ENCODE peak calls at places on chromosomes 1 and 21, in eight cellular contexts. D is left ventricle myocardium inferior, K is stomach, W is testis, Y is neural progenitor cell, G is DND-41, I is fibroblast of the aortic adventitia, N is A549. P is an unnamed sample.

GRCh38 chr1:35505911-35506798 is 51.0 kb downstream of the KIAA0319L start:
- DNase-seq in D (no peak), K (peak; percentile 43), W (no peak), Y (no peak), G (peak; percentile 81), I (peak; percentile 93), N (peak; percentile 17), P (peak; percentile 90)

GRCh38 chr21:35226960-35227741 is 178.0 kb upstream of the RUNX1 start:
- DNase-seq in D (no peak), K (no peak), W (no peak), Y (no peak), G (peak; percentile 85), I (no peak), N (no peak), P (no peak)

GRCh38 chr1:119713039-119713537 is 1.4 kb downstream of the PHGDH start:
- DNase-seq in D (no peak), K (no peak), W (peak; percentile 50), Y (peak; percentile 36), G (peak; percentile 55), I (no peak), N (no peak), P (peak; percentile 20)

GRCh38 chr1:41416552-41417334 is 55.5 kb downstream of the FOXO6 start:
- DNase-seq in D (peak; percentile 61), K (peak; percentile 63), W (peak; percentile 60), Y (peak; percentile 86), G (peak; percentile 65), I (peak; percentile 76), N (peak; percentile 76), P (peak; percentile 72)

GRCh38 chr1:40901886-40902633 is 39.9 kb upstream of the CITED4 start:
- DNase-seq in D (peak; percentile 30), K (no peak), W (peak; percentile 34), Y (no peak), G (no peak), I (peak; percentile 64), N (peak; percentile 55), P (peak; percentile 97)

GRCh38 chr1:101005871-101006270 is 19.7 kb downstream of the DPH5 start:
- DNase-seq in D (no peak), K (no peak), W (no peak), Y (no peak), G (no peak), I (no peak), N (no peak), P (peak; percentile 42)

GRCh38 chr1:3577711-3578432 is 33.4 kb downstream of the MEGF6 start:
- DNase-seq in D (no peak), K (no peak), W (no peak), Y (no peak), G (no peak), I (no peak), N (no peak), P (no peak)

GRCh38 chr1:10677508-10678364 is 118.7 kb downstream of the CASZ1 start:
- DNase-seq in D (no peak), K (peak; percentile 90), W (no peak), Y (peak; percentile 74), G (no peak), I (no peak), N (no peak), P (no peak)

GRCh38 chr1:160206421-160207117 is 1.4 kb downstream of the PEA15 start:
- DNase-seq in D (no peak), K (no peak), W (no peak), Y (peak; percentile 17), G (no peak), I (peak; percentile 90), N (peak; percentile 50), P (peak; percentile 82)

GRCh38 chr1:160205242-160205973 is at the start of gene PEA15:
- DNase-seq in D (peak; percentile 85), K (peak; percentile 83), W (peak; percentile 81), Y (peak; percentile 91), G (peak; percentile 78), I (peak; percentile 49), N (peak; percentile 60), P (peak; percentile 32)

GRCh38 chr1:160207118-160207650 is 2.0 kb downstream of the PEA15 start:
- DNase-seq in D (no peak), K (no peak), W (no peak), Y (no peak), G (no peak), I (no peak), N (no peak), P (no peak)

GRCh38 chr1:160205974-160206369 is 788 bp downstream of the PEA15 start:
- DNase-seq in D (peak; percentile 33), K (no peak), W (peak; percentile 53), Y (peak; percentile 49), G (peak; percentile 34), I (peak; percentile 54), N (peak; percentile 48), P (peak; percentile 66)

DNA sequence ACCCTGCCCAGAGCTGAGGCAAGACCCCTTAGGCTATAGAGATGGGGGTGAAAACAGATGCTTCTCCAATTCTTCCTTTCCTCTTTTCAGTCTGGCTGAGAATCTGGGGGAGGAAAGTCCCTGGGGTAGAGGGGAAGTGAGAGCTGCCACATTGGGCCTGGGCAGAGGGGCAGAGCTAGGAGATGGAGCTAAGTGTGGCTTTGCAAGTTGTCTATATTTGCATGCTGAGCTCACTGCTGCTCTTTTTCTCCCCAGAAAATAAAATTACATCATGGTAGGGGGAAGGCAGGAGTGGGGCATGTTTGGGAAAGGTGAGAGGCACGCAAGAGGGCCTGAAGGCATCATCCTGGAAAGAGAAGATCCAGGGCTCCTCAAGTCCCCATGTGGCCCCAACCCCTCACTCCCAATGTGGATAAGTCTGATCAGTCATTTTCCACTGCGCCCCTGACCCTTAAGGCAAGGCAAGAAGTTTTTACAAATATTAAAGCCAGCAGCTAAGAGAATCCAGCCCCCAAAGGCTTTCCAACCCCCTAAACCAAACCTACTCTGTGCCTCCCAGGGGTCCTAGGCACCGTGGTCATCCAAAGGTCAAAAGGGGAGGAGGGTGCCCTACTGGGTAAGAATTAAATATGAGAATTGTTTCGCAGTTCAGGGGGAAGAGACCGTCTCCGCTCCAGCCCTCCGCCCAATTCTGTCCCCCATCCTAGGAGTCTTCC is 500 bp upstream of the PEA15 start:
- DNase-seq in D (no peak), K (no peak), W (no peak), Y (no peak), G (no peak), I (no peak), N (no peak), P (no peak)
- H3K4me3 ChIP-seq in D (peak overlapping the region; percentile 95), K (peak overlapping the region; percentile 69), W (peak overlapping the region; percentile 97), Y (peak overlapping the region; percentile 79), G (no peak overlapping the region), I (peak overlapping the region; percentile 59), N (peak overlapping the region; percentile 88), P (peak overlapping the region; percentile 44)

DNA sequence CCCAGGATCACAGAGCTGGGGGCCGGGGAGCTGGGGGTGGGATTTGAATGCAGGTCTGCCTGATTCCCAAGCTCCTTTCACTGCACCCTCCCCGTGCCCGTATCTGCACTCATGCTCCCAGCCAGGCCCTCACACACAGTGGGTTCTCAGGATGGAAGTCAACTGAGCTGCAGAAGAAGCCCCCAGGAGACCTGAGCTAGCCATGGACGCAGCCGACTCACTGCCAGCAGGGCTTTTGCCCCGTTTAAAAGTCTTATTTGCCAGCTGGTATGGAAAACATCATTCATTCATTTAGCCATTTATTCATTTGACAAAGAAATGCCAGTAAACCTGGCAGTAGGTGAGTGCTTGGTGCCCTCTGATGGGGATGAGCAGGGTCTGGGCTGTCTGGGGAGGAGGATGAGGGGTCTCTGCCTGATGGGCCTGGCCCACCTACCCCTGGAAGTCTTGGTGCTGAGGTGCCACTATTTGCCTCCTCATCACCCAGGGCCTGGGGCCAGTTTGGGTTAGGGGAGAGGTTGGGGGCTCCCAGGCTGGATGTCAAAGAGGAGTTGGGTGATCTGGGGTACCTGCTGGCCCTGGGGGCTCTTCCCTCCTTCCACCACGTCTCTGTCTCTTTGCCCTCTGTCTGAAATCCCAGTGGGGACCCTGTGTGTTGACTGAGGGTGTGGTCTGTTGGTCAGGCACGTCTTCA is 2.8 kb downstream of the TNFRSF1B start:
- DNase-seq in D (no peak), K (no peak), W (no peak), Y (no peak), G (no peak), I (no peak), N (no peak), P (no peak)
- H3K4me3 ChIP-seq in D (peak overlapping the region; percentile 94), K (peak overlapping the region; percentile 71), W (no peak overlapping the region), Y (no peak overlapping the region), G (no peak overlapping the region), I (no peak overlapping the region), N (no peak overlapping the region), P (no peak overlapping the region)

GRCh38 chr1:2021550-2021949 is 2.4 kb downstream of the GABRD start:
- DNase-seq in D (no peak), K (no peak), W (no peak), Y (no peak), G (no peak), I (no peak), N (no peak), P (no peak)

GRCh38 chr1:2020310-2020655 is 1.1 kb downstream of the GABRD start:
- DNase-seq in D (no peak), K (no peak), W (no peak), Y (no peak), G (no peak), I (no peak), N (no peak), P (no peak)

GRCh38 chr1:2019162-2019542 is at the start of gene GABRD:
- DNase-seq in D (no peak), K (no peak), W (no peak), Y (peak; percentile 68), G (no peak), I (no peak), N (no peak), P (no peak)

GRCh38 chr1:2018217-2019161 is 656 bp upstream of the GABRD start:
- DNase-seq in D (no peak), K (no peak), W (no peak), Y (peak; percentile 30), G (no peak), I (no peak), N (no peak), P (no peak)

DNA sequence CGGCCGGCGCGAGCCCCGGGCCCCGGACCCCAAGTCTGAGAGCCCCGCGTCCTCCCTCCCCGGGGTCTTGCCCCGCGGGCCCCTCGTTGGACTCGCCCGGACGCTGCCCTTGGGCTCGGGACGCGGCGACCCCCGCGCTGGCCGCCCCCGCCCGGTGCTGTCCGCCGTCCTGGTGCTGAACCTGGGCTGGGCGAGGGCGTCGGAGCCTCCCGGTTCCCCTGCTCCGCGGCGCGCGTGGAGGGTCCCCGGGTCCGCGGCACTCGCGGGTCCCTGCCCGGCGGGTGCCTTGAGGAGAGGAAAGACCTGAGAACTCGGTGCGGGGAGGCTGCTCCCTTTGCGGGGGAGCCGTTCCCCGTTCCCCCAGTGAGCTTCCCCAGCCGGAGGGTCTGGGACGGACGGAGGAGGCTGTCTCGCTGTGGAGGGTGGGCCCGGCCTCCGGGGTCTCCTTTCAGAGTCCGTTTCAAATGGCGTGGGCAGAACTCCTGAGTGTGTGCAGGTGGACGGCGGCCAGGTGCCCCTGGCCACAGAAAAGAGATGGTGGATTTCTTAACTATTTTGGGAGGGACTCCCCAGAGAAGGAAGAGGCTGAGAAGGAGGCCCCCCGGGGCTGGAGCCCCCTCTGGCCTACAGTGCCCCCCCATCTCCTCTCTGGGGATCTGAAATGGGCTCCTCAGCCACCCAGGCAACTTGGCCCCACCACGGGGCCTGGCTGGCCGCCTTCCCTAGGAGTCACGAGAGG is 595 bp downstream of the GABRD start:
- DNase-seq in D (no peak), K (no peak), W (no peak), Y (peak; percentile 82), G (no peak), I (no peak), N (no peak), P (no peak)
- H3K4me3 ChIP-seq in D (peak overlapping the region; percentile 55), K (peak overlapping the region; percentile 47), W (peak overlapping the region; percentile 43), Y (peak overlapping the region; percentile 36), G (no peak overlapping the region), I (no peak overlapping the region), N (peak overlapping the region; percentile 53), P (no peak overlapping the region)

DNA sequence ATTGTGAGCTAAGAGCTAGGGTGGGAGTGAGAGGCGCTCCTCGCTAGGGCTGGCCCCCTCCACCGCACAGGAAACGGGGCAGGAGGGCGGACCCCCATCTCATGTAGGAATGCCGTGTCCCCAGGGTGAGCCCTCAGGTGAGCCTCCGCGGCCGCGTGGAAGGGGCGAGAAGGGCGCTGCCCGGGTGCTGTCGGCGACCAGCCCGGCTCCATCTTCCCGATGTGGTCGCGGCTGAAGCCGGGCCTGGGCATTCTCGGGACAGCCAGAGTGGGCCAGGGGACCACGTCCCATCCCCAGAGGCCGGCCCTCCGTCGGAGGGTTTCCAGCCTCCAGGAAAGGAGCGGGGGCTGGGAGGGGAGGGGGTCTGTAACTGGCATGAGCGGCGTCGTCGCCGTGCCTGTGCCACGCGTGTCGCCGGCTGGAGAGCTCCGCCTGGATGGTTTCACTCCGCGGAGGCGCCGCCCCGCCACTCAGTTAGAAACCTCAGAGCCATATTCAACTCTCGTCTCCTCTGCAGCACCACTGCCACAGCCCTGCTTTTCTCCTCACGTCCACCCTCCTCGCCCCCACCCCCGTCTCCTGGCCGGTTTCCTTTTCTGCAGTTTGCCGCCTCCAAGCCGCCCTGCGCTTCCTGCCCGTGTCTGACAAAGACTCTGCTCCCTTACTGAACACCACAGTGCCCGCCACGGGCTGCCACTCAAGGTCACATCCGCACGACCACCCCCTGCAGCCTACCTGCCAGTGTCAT is at the start of gene TMEM269:
- DNase-seq in D (no peak), K (peak; percentile 31), W (no peak), Y (no peak), G (no peak), I (peak; percentile 1), N (no peak), P (no peak)
- H3K4me3 ChIP-seq in D (peak within 1 kb of the TSS; percentile 65), K (peak within 1 kb of the TSS; percentile 55), W (peak within 1 kb of the TSS; percentile 54), Y (no peak within 1 kb of the TSS), G (no peak within 1 kb of the TSS), I (peak within 1 kb of the TSS; percentile 51), N (no peak within 1 kb of the TSS), P (peak within 1 kb of the TSS; percentile 27)